ENCODE peak calls at places on chromosomes 11 and 22, in four cellular contexts. C is CD8-positive, alpha-beta T cell; O is AG10803; Q is fibroblast of lung. F is an unnamed sample.

GRCh38 chr11:45483361-45483760 is 182.1 kb downstream of the CHST1 start:
- DNase-seq in C (no peak), Q (no peak), O (no peak), F (no peak)

GRCh38 chr11:61071208-61071681 is 31.0 kb upstream of the CD5 start:
- DNase-seq in C (peak), Q (no peak), O (no peak), F (no peak)

GRCh38 chr11:95816037-95816436 is 25.7 kb downstream of the CEP57 start:
- DNase-seq in C (no peak), O (no peak), Q (no peak), F (no peak)

GRCh38 chr22:49904040-49904369 is 14.2 kb downstream of the ALG12 start:
- DNase-seq in O (no peak), C (no peak), Q (no peak), F (no peak)

GRCh38 chr11:47412152-47412746 is 3.9 kb downstream of the SLC39A13 start:
- DNase-seq in Q (peak), C (no peak), O (peak), F (no peak)

GRCh38 chr11:14386895-14387480 is 28.0 kb upstream of the RRAS2 start:
- DNase-seq in Q (peak), O (peak), C (no peak), F (no peak)

GRCh38 chr11:114466742-114467141 is 27.5 kb downstream of the REXO2 start:
- DNase-seq in O (no peak), Q (no peak), C (no peak), F (no peak)

GRCh38 chr11:134792044-134792443 is 380.0 kb upstream of the B3GAT1 start:
- DNase-seq in O (no peak), Q (no peak), C (no peak), F (no peak)

GRCh38 chr11:132803436-132803835 is 728.9 kb downstream of the OPCML start:
- DNase-seq in O (peak), Q (no peak), C (no peak), F (no peak)

GRCh38 chr11:47264119-47264915 is 5.6 kb upstream of the MADD start:
- DNase-seq in Q (no peak), O (no peak), C (no peak), F (peak)

GRCh38 chr11:120401506-120401905 is 65.3 kb downstream of the ARHGEF12 start:
- DNase-seq in C (no peak), Q (no peak), O (no peak), F (no peak)

GRCh38 chr11:61061081-61061826 is 41.0 kb upstream of the CD5 start:
- DNase-seq in O (peak), Q (peak), C (peak), F (no peak)

GRCh38 chr22:39220897-39221850 is 23.6 kb downstream of the PDGFB start:
- DNase-seq in O (peak), Q (peak), C (no peak), F (no peak)

GRCh38 chr11:61874460-61874809 is 16.9 kb downstream of the FADS3 start:
- DNase-seq in Q (no peak), C (no peak), O (no peak), F (no peak)

GRCh38 chr11:2574553-2575535 is 125.0 kb downstream of the KCNQ1OT1 start:
- DNase-seq in C (no peak), Q (no peak), O (no peak), F (no peak)

DNA sequence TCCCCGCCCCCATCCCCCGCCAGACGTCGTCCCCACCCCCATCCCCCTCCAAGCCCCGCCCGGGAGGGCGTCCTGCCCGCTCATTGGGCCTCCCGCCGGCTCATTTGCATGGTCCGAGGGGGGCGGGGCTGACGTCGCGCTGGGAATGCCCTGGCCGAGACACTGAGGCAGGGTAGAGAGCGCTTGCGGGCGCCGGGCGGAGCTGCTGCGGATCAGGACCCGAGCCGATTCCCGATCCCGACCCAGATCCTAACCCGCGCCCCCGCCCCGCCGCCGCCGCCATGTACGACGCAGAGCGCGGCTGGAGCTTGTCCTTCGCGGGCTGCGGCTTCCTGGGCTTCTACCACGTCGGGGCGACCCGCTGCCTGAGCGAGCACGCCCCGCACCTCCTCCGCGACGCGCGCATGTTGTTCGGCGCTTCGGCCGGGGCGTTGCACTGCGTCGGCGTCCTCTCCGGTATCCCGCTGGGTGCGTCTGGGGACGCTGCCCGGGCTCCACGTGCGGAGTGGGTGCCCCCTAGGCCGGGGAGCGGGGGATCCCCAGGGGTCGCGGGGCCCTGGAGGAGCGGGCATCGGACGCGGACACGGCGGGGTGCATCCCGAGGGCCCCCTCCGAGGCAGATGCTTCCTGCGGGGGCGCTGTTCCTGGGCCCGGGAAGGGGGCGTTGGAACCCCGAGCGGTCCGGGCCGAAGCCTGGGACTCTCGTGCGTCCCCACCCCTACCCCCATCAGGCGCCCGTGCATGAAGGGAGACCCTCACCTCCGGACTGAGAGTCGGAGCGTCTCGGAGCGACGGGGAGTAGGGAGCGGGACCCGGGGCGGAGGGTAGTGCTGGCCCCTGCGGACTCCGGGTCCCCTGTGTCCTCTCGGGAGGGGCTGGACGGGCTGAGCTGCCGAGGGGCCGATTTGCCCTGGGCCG is at the start of gene PNPLA3:
- DNase-seq in Q (peak), O (peak), C (peak), F (peak)
- TF ChIP-seq CTCF in Q (no peak), O (peak), C (no peak), F (peak)

GRCh38 chr22:41910599-41911291 is 4.1 kb downstream of the SHISA8 start:
- DNase-seq in Q (no peak), O (peak), C (no peak), F (no peak)
- H3K4me3 ChIP-seq in Q (peak), O (peak), C (peak), F (no peak)

GRCh38 chr11:17526326-17526725 is 17.9 kb downstream of the USH1C start:
- DNase-seq in Q (no peak), C (no peak), O (no peak), F (no peak)

GRCh38 chr11:17524221-17524620 is 20.0 kb downstream of the USH1C start:
- DNase-seq in O (no peak), C (no peak), Q (no peak), F (no peak)

GRCh38 chr11:17526931-17527660 is 17.1 kb downstream of the USH1C start:
- DNase-seq in C (no peak), Q (no peak), O (no peak), F (no peak)

GRCh38 chr11:17528181-17528691 is 16.0 kb downstream of the USH1C start:
- DNase-seq in O (peak), Q (peak), C (no peak), F (no peak)

GRCh38 chr11:17525570-17525969 is 18.6 kb downstream of the USH1C start:
- DNase-seq in Q (no peak), O (no peak), C (no peak), F (no peak)
- TF ChIP-seq CTCF in Q (no peak), O (no peak), C (no peak), F (no peak)

GRCh38 chr11:32555885-32556284 is 27.7 kb upstream of the EIF3M start:
- DNase-seq in O (no peak), Q (no peak), C (no peak), F (no peak)
- H3K4me3 ChIP-seq in O (no peak), Q (no peak), C (no peak), F (no peak)

DNA sequence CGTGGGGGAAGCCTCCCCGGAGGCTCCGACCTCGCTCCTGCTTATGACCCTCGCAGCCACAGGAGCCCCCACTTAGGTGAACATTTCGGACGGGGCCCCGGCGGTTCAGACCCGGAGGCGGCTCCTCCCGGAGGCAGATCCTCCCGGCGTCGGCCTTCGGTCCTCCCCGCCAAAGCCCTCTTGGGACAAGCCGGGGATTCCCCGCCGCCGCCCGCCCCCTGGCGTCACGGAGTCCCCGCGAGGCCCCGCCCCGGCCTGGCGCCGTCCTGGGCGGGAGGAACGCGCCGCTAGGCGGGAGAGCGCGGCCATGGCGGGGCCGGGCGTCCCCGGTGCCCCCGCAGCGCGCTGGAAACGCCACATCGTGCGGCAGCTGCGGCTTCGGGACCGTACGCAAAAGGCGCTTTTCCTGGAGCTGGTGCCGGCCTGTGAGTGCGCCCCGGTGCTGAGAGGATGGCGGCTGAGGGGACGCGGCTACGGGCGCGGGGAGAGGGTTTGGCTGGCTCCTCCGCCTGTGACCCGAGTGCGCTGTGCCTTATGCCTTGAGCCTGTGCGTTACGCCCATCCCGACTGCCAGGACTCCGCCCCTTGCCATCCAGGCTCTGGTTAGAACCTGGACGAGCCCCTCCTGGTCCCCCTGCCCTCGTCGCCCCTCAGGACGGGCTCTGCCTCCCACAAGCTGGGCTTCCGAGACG is at the start of gene ATG16L2:
- DNase-seq in O (peak), Q (peak), C (peak), F (no peak)
- TF ChIP-seq CTCF in O (no peak), Q (no peak), C (no peak), F (no peak)

GRCh38 chr22:31952094-31952401 is 7.7 kb downstream of the YWHAH start:
- DNase-seq in Q (no peak), C (no peak), O (peak), F (no peak)
- H3K4me3 ChIP-seq in Q (no peak), C (no peak), O (no peak), F (no peak)

GRCh38 chr11:69704508-69705245 is 855 bp upstream of the FGF19 start:
- DNase-seq in O (no peak), Q (no peak), C (no peak), F (no peak)
- TF ChIP-seq CTCF in O (peak), Q (peak), C (no peak), F (peak)

DNA sequence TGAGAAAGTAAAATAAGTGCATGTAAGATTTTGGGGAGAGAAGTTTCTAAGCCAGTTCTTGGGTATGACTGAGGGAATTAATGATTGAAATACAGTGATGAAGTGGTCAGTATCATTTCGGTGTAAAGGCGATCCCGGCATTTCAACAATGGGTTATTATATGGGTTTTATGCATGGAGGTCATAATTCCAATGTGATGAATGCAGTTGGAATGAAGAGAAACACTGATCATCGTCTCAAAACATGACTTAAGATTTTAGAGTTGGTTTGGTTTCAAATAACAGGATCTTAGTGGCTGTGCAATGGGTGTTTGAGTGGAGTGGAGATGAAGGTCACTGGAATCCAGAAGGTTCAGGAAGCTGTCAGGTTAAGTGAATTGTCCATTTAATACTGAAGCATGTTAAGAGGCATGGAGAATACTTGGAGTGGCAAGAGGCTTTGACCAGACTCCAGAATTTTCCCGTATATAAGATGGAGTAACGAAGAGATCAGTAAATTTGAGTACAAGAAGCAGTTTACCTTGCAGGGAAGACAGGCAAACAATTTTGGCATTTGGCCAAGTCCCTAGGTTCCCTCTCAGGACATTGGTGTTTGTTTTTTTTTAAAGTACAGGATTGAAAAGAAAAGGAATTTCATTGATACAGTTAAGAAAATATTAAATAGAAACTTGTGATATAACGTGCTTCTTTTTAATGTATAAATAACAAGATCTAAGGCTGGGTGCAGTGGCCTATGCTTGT is 96.4 kb upstream of the BIRC3 start:
- DNase-seq in C (no peak), O (peak), Q (peak), F (peak)
- H3K4me3 ChIP-seq in C (no peak), O (no peak), Q (no peak), F (no peak)

DNA sequence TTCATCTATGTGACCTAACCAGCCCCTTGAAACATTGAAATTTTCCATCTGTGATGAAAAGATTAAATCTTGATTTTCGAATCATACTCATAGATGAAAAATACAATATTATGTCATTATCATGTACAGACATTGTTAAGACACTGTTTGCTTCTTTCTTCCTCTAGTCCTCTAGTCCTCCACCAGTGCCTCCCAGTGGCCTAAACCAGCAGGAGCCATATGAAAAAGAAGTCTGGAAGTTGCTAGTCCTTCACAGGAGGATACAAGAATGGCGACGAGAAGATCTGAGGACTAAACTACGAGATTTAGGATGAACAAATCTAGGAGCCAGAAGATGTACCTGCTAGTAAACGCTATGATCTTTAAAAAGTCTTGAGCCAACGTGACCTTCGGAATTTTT is 134.1 kb downstream of the SLC17A6 start:
- DNase-seq in Q (no peak), C (no peak), O (no peak), F (no peak)
- TF ChIP-seq CTCF in Q (peak), C (no peak), O (no peak), F (peak)

GRCh38 chr22:19271273-19271855 is 20.2 kb downstream of the CLTCL1 start:
- DNase-seq in C (no peak), Q (no peak), O (no peak), F (no peak)
- H3K4me3 ChIP-seq in C (no peak), Q (no peak), O (no peak), F (no peak)

F was measured in AG04450.